ENCODE peak calls at places on chromosomes 7 and 10, in seven cellular contexts. One of them, this sample, is unnamed.

GRCh38 chr10:66925896-66926719 is at the start of gene LRRTM3:
- DNase-seq in sigmoid colon: peak
- DNase-seq in epithelial cell of esophagus: peak
- DNase-seq in upper lobe of right lung: no peak
- DNase-seq in AG10803: peak
- DNase-seq in upper lobe of left lung: no peak
- DNase-seq in lower lobe of right lung: no peak
- DNase-seq in this sample: no peak

GRCh38 chr10:29438271-29438670 is 149.4 kb downstream of the LYZL1 start:
- DNase-seq in sigmoid colon: no peak
- DNase-seq in upper lobe of right lung: no peak
- DNase-seq in lower lobe of right lung: no peak
- DNase-seq in epithelial cell of esophagus: no peak
- DNase-seq in AG10803: no peak
- DNase-seq in upper lobe of left lung: no peak
- DNase-seq in this sample: no peak

GRCh38 chr10:87706731-87707130 is 47.1 kb downstream of the PAPSS2 start:
- DNase-seq in lower lobe of right lung: no peak
- DNase-seq in AG10803: no peak
- DNase-seq in upper lobe of right lung: no peak
- DNase-seq in upper lobe of left lung: no peak
- DNase-seq in epithelial cell of esophagus: no peak
- DNase-seq in sigmoid colon: no peak
- DNase-seq in this sample: no peak

GRCh38 chr10:49297818-49298665 is 928 bp upstream of the C10orf71 start:
- DNase-seq in AG10803: no peak
- DNase-seq in lower lobe of right lung: no peak
- DNase-seq in upper lobe of right lung: no peak
- DNase-seq in upper lobe of left lung: no peak
- DNase-seq in epithelial cell of esophagus: no peak
- DNase-seq in sigmoid colon: peak
- DNase-seq in this sample: no peak

GRCh38 chr10:35413985-35414861 is 77.9 kb downstream of the CCNY start:
- DNase-seq in upper lobe of right lung: no peak
- DNase-seq in AG10803: no peak
- DNase-seq in sigmoid colon: peak
- DNase-seq in epithelial cell of esophagus: peak
- DNase-seq in upper lobe of left lung: no peak
- DNase-seq in lower lobe of right lung: no peak
- DNase-seq in this sample: no peak

GRCh38 chr7:129949292-129950133 is 3.2 kb downstream of the UBE2H start:
- DNase-seq in AG10803: peak
- DNase-seq in upper lobe of left lung: no peak
- DNase-seq in upper lobe of right lung: peak
- DNase-seq in sigmoid colon: peak
- DNase-seq in epithelial cell of esophagus: peak
- DNase-seq in lower lobe of right lung: no peak
- DNase-seq in this sample: no peak

GRCh38 chr10:17607603-17608332 is 9.4 kb downstream of the HACD1 start:
- DNase-seq in upper lobe of left lung: no peak
- DNase-seq in lower lobe of right lung: no peak
- DNase-seq in sigmoid colon: no peak
- DNase-seq in upper lobe of right lung: no peak
- DNase-seq in AG10803: peak
- DNase-seq in epithelial cell of esophagus: peak
- DNase-seq in this sample: no peak

GRCh38 chr10:50326757-50327701 is 75.7 kb upstream of the ASAH2 start:
- DNase-seq in upper lobe of left lung: no peak
- DNase-seq in AG10803: peak
- DNase-seq in lower lobe of right lung: no peak
- DNase-seq in epithelial cell of esophagus: peak
- DNase-seq in sigmoid colon: no peak
- DNase-seq in upper lobe of right lung: no peak
- DNase-seq in this sample: no peak

GRCh38 chr10:784377-784758 is 94.9 kb upstream of the DIP2C start:
- DNase-seq in upper lobe of left lung: no peak
- DNase-seq in AG10803: peak
- DNase-seq in sigmoid colon: no peak
- DNase-seq in upper lobe of right lung: peak
- DNase-seq in lower lobe of right lung: peak
- DNase-seq in epithelial cell of esophagus: no peak
- DNase-seq in this sample: no peak

GRCh38 chr7:4769753-4770152 is 5.7 kb upstream of the AP5Z1 start:
- DNase-seq in upper lobe of left lung: no peak
- DNase-seq in upper lobe of right lung: no peak
- DNase-seq in epithelial cell of esophagus: no peak
- DNase-seq in sigmoid colon: no peak
- DNase-seq in AG10803: peak
- DNase-seq in lower lobe of right lung: no peak
- DNase-seq in this sample: no peak

GRCh38 chr7:68176974-68177373 is 1180.3 kb downstream of the TYW1 start:
- DNase-seq in epithelial cell of esophagus: peak
- DNase-seq in sigmoid colon: no peak
- DNase-seq in upper lobe of left lung: no peak
- DNase-seq in lower lobe of right lung: no peak
- DNase-seq in AG10803: peak
- DNase-seq in upper lobe of right lung: no peak
- DNase-seq in this sample: no peak

GRCh38 chr7:70313251-70313650 is 715.0 kb downstream of the AUTS2 start:
- DNase-seq in AG10803: no peak
- DNase-seq in lower lobe of right lung: no peak
- DNase-seq in upper lobe of left lung: no peak
- DNase-seq in epithelial cell of esophagus: no peak
- DNase-seq in upper lobe of right lung: no peak
- DNase-seq in sigmoid colon: no peak
- DNase-seq in this sample: no peak

GRCh38 chr7:132865766-132866531 is 215.9 kb downstream of the CHCHD3 start:
- DNase-seq in AG10803: peak
- DNase-seq in epithelial cell of esophagus: peak
- DNase-seq in upper lobe of right lung: no peak
- DNase-seq in lower lobe of right lung: no peak
- DNase-seq in upper lobe of left lung: no peak
- DNase-seq in sigmoid colon: no peak
- DNase-seq in this sample: no peak

GRCh38 chr7:140159487-140159886 is 17.3 kb downstream of the KDM7A start:
- DNase-seq in epithelial cell of esophagus: peak
- DNase-seq in sigmoid colon: no peak
- DNase-seq in lower lobe of right lung: no peak
- DNase-seq in AG10803: peak
- DNase-seq in upper lobe of left lung: no peak
- DNase-seq in upper lobe of right lung: no peak
- DNase-seq in this sample: no peak

GRCh38 chr10:107647462-107647861 is 483.0 kb upstream of the SORCS1 start:
- DNase-seq in epithelial cell of esophagus: no peak
- DNase-seq in AG10803: no peak
- DNase-seq in upper lobe of right lung: no peak
- DNase-seq in sigmoid colon: no peak
- DNase-seq in lower lobe of right lung: no peak
- DNase-seq in upper lobe of left lung: no peak
- DNase-seq in this sample: no peak

GRCh38 chr10:103590060-103590459 is 96.6 kb downstream of the NEURL1 start:
- DNase-seq in upper lobe of left lung: peak
- DNase-seq in lower lobe of right lung: no peak
- DNase-seq in AG10803: no peak
- DNase-seq in sigmoid colon: no peak
- DNase-seq in epithelial cell of esophagus: no peak
- DNase-seq in upper lobe of right lung: no peak
- DNase-seq in this sample: no peak

GRCh38 chr7:47529405-47529804 is 52.5 kb downstream of the TNS3 start:
- DNase-seq in sigmoid colon: no peak
- DNase-seq in lower lobe of right lung: no peak
- DNase-seq in upper lobe of left lung: no peak
- DNase-seq in upper lobe of right lung: no peak
- DNase-seq in AG10803: no peak
- DNase-seq in epithelial cell of esophagus: no peak
- DNase-seq in this sample: no peak

GRCh38 chr7:120794100-120794729 is 63.7 kb downstream of the TSPAN12 start:
- DNase-seq in upper lobe of right lung: no peak
- DNase-seq in AG10803: peak
- DNase-seq in upper lobe of left lung: no peak
- DNase-seq in sigmoid colon: no peak
- DNase-seq in epithelial cell of esophagus: peak
- DNase-seq in lower lobe of right lung: no peak
- DNase-seq in this sample: no peak

GRCh38 chr10:33129987-33130386 is 172.0 kb upstream of the ITGB1 start:
- DNase-seq in lower lobe of right lung: no peak
- DNase-seq in epithelial cell of esophagus: peak
- DNase-seq in upper lobe of left lung: no peak
- DNase-seq in AG10803: peak
- DNase-seq in sigmoid colon: no peak
- DNase-seq in upper lobe of right lung: no peak
- DNase-seq in this sample: no peak

GRCh38 chr10:33129181-33129928 is 171.3 kb upstream of the ITGB1 start:
- DNase-seq in AG10803: peak
- DNase-seq in upper lobe of left lung: no peak
- DNase-seq in epithelial cell of esophagus: peak
- DNase-seq in upper lobe of right lung: no peak
- DNase-seq in lower lobe of right lung: no peak
- DNase-seq in sigmoid colon: no peak
- DNase-seq in this sample: no peak

GRCh38 chr10:33134011-33134751 is 176.2 kb upstream of the ITGB1 start:
- DNase-seq in upper lobe of right lung: peak
- DNase-seq in lower lobe of right lung: peak
- DNase-seq in sigmoid colon: peak
- DNase-seq in epithelial cell of esophagus: peak
- DNase-seq in upper lobe of left lung: no peak
- DNase-seq in AG10803: peak
- DNase-seq in this sample: no peak

GRCh38 chr10:33133557-33133956 is 175.5 kb upstream of the ITGB1 start:
- DNase-seq in upper lobe of right lung: no peak
- DNase-seq in epithelial cell of esophagus: no peak
- DNase-seq in lower lobe of right lung: no peak
- DNase-seq in upper lobe of left lung: no peak
- DNase-seq in sigmoid colon: no peak
- DNase-seq in AG10803: peak
- DNase-seq in this sample: no peak

GRCh38 chr10:33132626-33133025 is 174.6 kb upstream of the ITGB1 start:
- DNase-seq in lower lobe of right lung: no peak
- DNase-seq in sigmoid colon: no peak
- DNase-seq in upper lobe of right lung: no peak
- DNase-seq in AG10803: no peak
- DNase-seq in epithelial cell of esophagus: peak
- DNase-seq in upper lobe of left lung: no peak
- DNase-seq in this sample: no peak
- TF ChIP-seq CTCF in lower lobe of right lung: no peak
- TF ChIP-seq CTCF in sigmoid colon: no peak
- TF ChIP-seq CTCF in upper lobe of right lung: no peak
- TF ChIP-seq CTCF in AG10803: no peak
- TF ChIP-seq CTCF in epithelial cell of esophagus: peak
- TF ChIP-seq CTCF in upper lobe of left lung: no peak
- TF ChIP-seq CTCF in this sample: no peak

GRCh38 chr7:153951207-153951725 is 100.9 kb upstream of the DPP6 start:
- DNase-seq in upper lobe of left lung: no peak
- DNase-seq in epithelial cell of esophagus: no peak
- DNase-seq in upper lobe of right lung: no peak
- DNase-seq in AG10803: no peak
- DNase-seq in lower lobe of right lung: no peak
- DNase-seq in sigmoid colon: no peak
- DNase-seq in this sample: no peak

GRCh38 chr7:153943428-153944370 is 108.5 kb upstream of the DPP6 start:
- DNase-seq in epithelial cell of esophagus: no peak
- DNase-seq in upper lobe of right lung: no peak
- DNase-seq in sigmoid colon: no peak
- DNase-seq in lower lobe of right lung: no peak
- DNase-seq in AG10803: no peak
- DNase-seq in upper lobe of left lung: peak
- DNase-seq in this sample: no peak

DNA sequence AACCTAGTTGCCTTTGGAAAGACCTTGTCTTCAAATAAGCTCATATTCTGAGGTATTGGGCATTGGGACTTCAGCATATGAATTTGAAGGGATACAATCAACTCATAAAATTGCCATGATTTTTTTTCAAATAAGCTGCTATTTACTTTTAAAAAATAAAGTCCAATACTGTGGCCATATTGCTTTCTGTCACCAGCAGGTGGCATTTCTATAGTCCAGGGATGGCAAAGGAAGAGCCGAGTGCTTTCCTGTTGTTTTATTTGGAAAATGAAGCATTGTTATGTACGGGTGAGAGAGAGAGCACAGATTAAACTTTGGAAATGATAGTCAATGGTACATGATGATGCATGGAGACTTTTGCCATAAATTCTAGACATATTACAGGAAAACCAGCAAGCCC is 104.1 kb upstream of the DPP6 start:
- DNase-seq in upper lobe of right lung: no peak
- DNase-seq in lower lobe of right lung: no peak
- DNase-seq in AG10803: no peak
- DNase-seq in epithelial cell of esophagus: no peak
- DNase-seq in sigmoid colon: no peak
- DNase-seq in upper lobe of left lung: no peak
- DNase-seq in this sample: no peak
- TF ChIP-seq CTCF in upper lobe of right lung: no peak
- TF ChIP-seq CTCF in lower lobe of right lung: no peak
- TF ChIP-seq CTCF in AG10803: no peak
- TF ChIP-seq CTCF in epithelial cell of esophagus: no peak
- TF ChIP-seq CTCF in sigmoid colon: no peak
- TF ChIP-seq CTCF in upper lobe of left lung: no peak
- TF ChIP-seq CTCF in this sample: no peak

GRCh38 chr7:6462094-6462493 is 14.3 kb upstream of the DAGLB start:
- DNase-seq in AG10803: peak
- DNase-seq in upper lobe of right lung: no peak
- DNase-seq in lower lobe of right lung: no peak
- DNase-seq in epithelial cell of esophagus: no peak
- DNase-seq in upper lobe of left lung: no peak
- DNase-seq in sigmoid colon: no peak
- DNase-seq in this sample: no peak

GRCh38 chr7:6460303-6460702 is 12.5 kb upstream of the DAGLB start:
- DNase-seq in AG10803: no peak
- DNase-seq in upper lobe of left lung: no peak
- DNase-seq in upper lobe of right lung: no peak
- DNase-seq in epithelial cell of esophagus: no peak
- DNase-seq in lower lobe of right lung: no peak
- DNase-seq in sigmoid colon: no peak
- DNase-seq in this sample: no peak

GRCh38 chr7:6460990-6461584 is 13.3 kb upstream of the DAGLB start:
- DNase-seq in epithelial cell of esophagus: no peak
- DNase-seq in lower lobe of right lung: peak
- DNase-seq in sigmoid colon: no peak
- DNase-seq in AG10803: no peak
- DNase-seq in upper lobe of right lung: no peak
- DNase-seq in upper lobe of left lung: no peak
- DNase-seq in this sample: no peak

GRCh38 chr7:6465862-6466261 is 18.1 kb upstream of the DAGLB start:
- DNase-seq in AG10803: no peak
- DNase-seq in lower lobe of right lung: no peak
- DNase-seq in epithelial cell of esophagus: no peak
- DNase-seq in upper lobe of left lung: no peak
- DNase-seq in upper lobe of right lung: no peak
- DNase-seq in sigmoid colon: no peak
- DNase-seq in this sample: no peak
- TF ChIP-seq CTCF in AG10803: no peak
- TF ChIP-seq CTCF in lower lobe of right lung: no peak
- TF ChIP-seq CTCF in epithelial cell of esophagus: no peak
- TF ChIP-seq CTCF in upper lobe of left lung: no peak
- TF ChIP-seq CTCF in upper lobe of right lung: no peak
- TF ChIP-seq CTCF in sigmoid colon: no peak
- TF ChIP-seq CTCF in this sample: no peak

GRCh38 chr7:117401293-117402002 is 25.8 kb downstream of the ASZ1 start:
- DNase-seq in upper lobe of right lung: no peak
- DNase-seq in upper lobe of left lung: no peak
- DNase-seq in epithelial cell of esophagus: peak
- DNase-seq in sigmoid colon: no peak
- DNase-seq in lower lobe of right lung: no peak
- DNase-seq in AG10803: no peak
- DNase-seq in this sample: no peak
- TF ChIP-seq CTCF in upper lobe of right lung: peak
- TF ChIP-seq CTCF in upper lobe of left lung: no peak
- TF ChIP-seq CTCF in epithelial cell of esophagus: peak
- TF ChIP-seq CTCF in sigmoid colon: no peak
- TF ChIP-seq CTCF in lower lobe of right lung: no peak
- TF ChIP-seq CTCF in AG10803: peak
- TF ChIP-seq CTCF in this sample: no peak

This sample was measured in CD14-positive monocyte.